ENCODE peak calls at places on chromosomes 13 and 19, in five cellular contexts. B is breast epithelium, C is Peyer's patch, U is transverse colon, L is lower leg skin. D is an unnamed sample.

GRCh38 chr19:56660381-56661105 is 11.0 kb downstream of the ZNF835 start:
- DNase-seq in B (no peak), L (peak; percentile 72), U (no peak), C (no peak), D (no peak)

GRCh38 chr13:113187905-113188595 is 20.4 kb downstream of the PCID2 start:
- DNase-seq in U (no peak), B (no peak), L (no peak), C (no peak), D (no peak)

GRCh38 chr13:33180009-33180804 is 105.3 kb downstream of the STARD13 start:
- DNase-seq in C (no peak), U (no peak), L (no peak), B (no peak), D (no peak)

GRCh38 chr19:47899335-47899734 is 13.2 kb upstream of the SULT2A1 start:
- DNase-seq in B (no peak), L (no peak), C (no peak), U (no peak), D (no peak)

GRCh38 chr13:61383101-61383500 is 32.5 kb downstream of the PCDH20 start:
- DNase-seq in C (no peak), L (no peak), U (no peak), B (no peak), D (no peak)

GRCh38 chr13:114200673-114201005 is 21.6 kb downstream of the CFAP97D2 start:
- DNase-seq in B (no peak), U (no peak), C (no peak), L (no peak), D (no peak)

GRCh38 chr19:43768273-43769050 is 12.3 kb downstream of the KCNN4 start:
- DNase-seq in C (no peak), B (no peak), U (peak; percentile 71), L (peak; percentile 81), D (peak; percentile 59)

GRCh38 chr19:7122701-7123100 is 53.2 kb downstream of the ZNF557 start:
- DNase-seq in U (no peak), L (no peak), C (no peak), B (no peak), D (no peak)

GRCh38 chr19:29526730-29527499 is 1.1 kb downstream of the VSTM2B start:
- DNase-seq in C (no peak), B (no peak), L (no peak), U (no peak), D (no peak)

GRCh38 chr19:35781650-35782049 is 6.3 kb downstream of the ARHGAP33 start:
- DNase-seq in C (no peak), B (no peak), L (no peak), U (no peak), D (no peak)

GRCh38 chr13:50916701-50917184 is 7.2 kb downstream of the RNASEH2B start:
- DNase-seq in B (no peak), C (peak; percentile 53), U (no peak), L (no peak), D (peak; percentile 17)

GRCh38 chr19:7888145-7888825 is at the start of gene LRRC8E:
- DNase-seq in L (peak; percentile 91), C (no peak), U (peak; percentile 79), B (no peak), D (peak; percentile 43)

GRCh38 chr13:46100191-46100877 is 4.5 kb downstream of the CPB2 start:
- DNase-seq in U (no peak), L (no peak), C (no peak), B (no peak), D (peak; percentile 20)

GRCh38 chr13:45162821-45163220 is 38.0 kb downstream of the KCTD4 start:
- DNase-seq in L (no peak), B (no peak), U (no peak), C (no peak), D (no peak)

GRCh38 chr19:1213391-1214286 is 8.1 kb downstream of the STK11 start:
- DNase-seq in U (peak; percentile 78), B (peak; percentile 41), C (peak; percentile 39), L (no peak), D (no peak)

GRCh38 chr19:1210227-1210538 is 4.6 kb downstream of the STK11 start:
- DNase-seq in U (no peak), B (no peak), C (no peak), L (no peak), D (no peak)

GRCh38 chr19:1214299-1214861 is 8.8 kb downstream of the STK11 start:
- DNase-seq in C (no peak), U (no peak), L (no peak), B (no peak), D (no peak)

GRCh38 chr19:1214862-1215731 is 9.5 kb downstream of the STK11 start:
- DNase-seq in U (no peak), L (no peak), C (no peak), B (no peak), D (no peak)

GRCh38 chr19:1211494-1212234 is 6.1 kb downstream of the STK11 start:
- DNase-seq in C (no peak), L (no peak), U (no peak), B (peak; percentile 81), D (peak; percentile 55)
- TF ChIP-seq POLR2A in C (no peak), L (no peak), U (no peak), B (no peak), D (no peak)

GRCh38 chr19:33324628-33325027 is 22.3 kb upstream of the CEBPA start:
- DNase-seq in C (no peak), L (no peak), B (no peak), U (no peak), D (no peak)

GRCh38 chr19:33323093-33323820 is 20.9 kb upstream of the CEBPA start:
- DNase-seq in L (no peak), C (no peak), U (no peak), B (no peak), D (no peak)

GRCh38 chr19:33329727-33330126 is 27.4 kb upstream of the CEBPA start:
- DNase-seq in B (no peak), U (no peak), L (no peak), C (no peak), D (no peak)

GRCh38 chr19:33329060-33329459 is 26.7 kb upstream of the CEBPA start:
- DNase-seq in B (no peak), C (no peak), U (no peak), L (no peak), D (no peak)

GRCh38 chr19:33325920-33326319 is 23.6 kb upstream of the CEBPA start:
- DNase-seq in B (no peak), U (peak; percentile 19), L (no peak), C (no peak), D (no peak)
- TF ChIP-seq POLR2A in B (no peak), U (no peak), L (no peak), C (no peak), D (no peak)

GRCh38 chr19:16076958-16077611 is 790 bp downstream of the TPM4 start:
- DNase-seq in B (peak; percentile 61), L (peak; percentile 93), U (peak; percentile 73), C (peak; percentile 59), D (no peak)

GRCh38 chr19:16078759-16079707 is 2.7 kb downstream of the TPM4 start:
- DNase-seq in U (peak; percentile 77), C (peak; percentile 82), L (no peak), B (peak; percentile 91), D (peak; percentile 94)

GRCh38 chr19:16075430-16076153 is 703 bp upstream of the TPM4 start:
- DNase-seq in U (peak; percentile 33), L (no peak), B (peak; percentile 48), C (peak; percentile 25), D (no peak)

GRCh38 chr19:16076154-16076957 is at the start of gene TPM4:
- DNase-seq in L (peak; percentile 99), U (peak; percentile 94), B (peak; percentile 93), C (peak; percentile 80), D (peak; percentile 68)

GRCh38 chr19:16078311-16078758 is 2.0 kb downstream of the TPM4 start:
- DNase-seq in B (peak; percentile 54), U (peak; percentile 45), L (no peak), C (peak; percentile 32), D (no peak)
- TF ChIP-seq POLR2A in B (no peak), U (no peak), L (no peak), C (no peak), D (no peak)

GRCh38 chr13:100102042-100102441 is 13.1 kb downstream of the PCCA start:
- DNase-seq in U (no peak), L (no peak), B (no peak), C (no peak), D (no peak)

GRCh38 chr13:100096526-100096925 is 7.6 kb downstream of the PCCA start:
- DNase-seq in U (no peak), C (no peak), B (no peak), L (no peak), D (no peak)

GRCh38 chr13:100098445-100099116 is 9.7 kb downstream of the PCCA start:
- DNase-seq in L (no peak), C (no peak), U (no peak), B (no peak), D (no peak)

GRCh38 chr13:100097821-100098220 is 8.9 kb downstream of the PCCA start:
- DNase-seq in U (no peak), B (no peak), L (no peak), C (no peak), D (no peak)

DNA sequence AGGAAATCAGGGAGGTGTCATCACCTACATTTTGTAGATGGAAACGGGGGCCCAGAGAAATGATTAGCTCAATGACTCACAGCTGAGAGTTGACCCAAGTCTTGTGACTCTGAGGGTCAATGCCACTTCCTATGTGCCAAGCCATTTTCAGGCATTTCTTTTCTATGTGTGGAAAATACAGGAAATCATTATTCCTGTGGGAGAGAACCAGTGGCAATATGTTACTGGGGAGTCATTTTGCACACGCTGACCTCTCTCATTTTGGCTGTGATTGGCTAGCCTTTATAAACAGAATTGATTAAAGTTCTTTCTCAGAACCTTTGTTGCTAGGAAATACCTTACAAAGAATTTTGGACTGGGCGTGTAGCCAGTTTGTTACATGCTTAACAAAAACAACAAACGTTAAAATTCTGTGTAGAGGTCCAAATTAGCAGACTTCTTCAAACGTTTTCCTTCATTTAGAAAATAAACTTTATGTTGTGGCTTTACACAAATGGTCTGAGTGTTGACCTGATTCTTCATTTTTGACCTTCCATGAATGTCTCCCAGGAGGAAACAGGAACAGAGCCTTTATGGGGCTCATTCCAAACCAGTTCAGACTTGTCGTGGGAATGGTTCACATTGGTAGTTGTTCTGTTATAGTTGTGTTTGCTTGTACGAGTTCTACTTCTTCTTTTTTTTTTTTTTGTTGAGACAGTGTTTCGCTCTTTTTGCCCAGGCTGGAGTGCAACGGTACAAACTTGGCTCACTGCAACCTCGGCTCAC is 11.4 kb downstream of the PCCA start:
- DNase-seq in U (no peak), B (peak; percentile 48), L (no peak), C (no peak), D (no peak)
- TF ChIP-seq POLR2A in U (no peak), B (no peak), L (no peak), C (no peak), D (no peak)

GRCh38 chr19:1243768-1244692 is 2.5 kb downstream of the ATP5F1D start:
- DNase-seq in L (peak; percentile 97), C (peak; percentile 81), B (peak; percentile 88), U (peak; percentile 91), D (peak; percentile 92)
- TF ChIP-seq POLR2A in L (no peak), C (no peak), B (no peak), U (no peak), D (no peak)

GRCh38 chr13:95300625-95301134 is 571 bp downstream of the ABCC4 start:
- DNase-seq in C (peak; percentile 44), U (peak; percentile 63), L (peak; percentile 87), B (no peak), D (peak; percentile 89)
- TF ChIP-seq POLR2A in C (no peak), U (no peak), L (no peak), B (no peak), D (peak; percentile 43)